ENCODE peak calls at places on chromosomes 13 and 19, in four cellular contexts. W, J, R and Q are unnamed samples.
A peak's percentile ranks its signal among the peaks of the same experiment; 100 is the strongest.

GRCh38 chr13:50574731-50575130 is 268.8 kb downstream of the DLEU7 start:
- DNase-seq in W (no peak), J (no peak), R (no peak), Q (no peak)

GRCh38 chr19:13011653-13012389 is 16.5 kb downstream of the NFIX start:
- DNase-seq in W (no peak), J (peak; percentile 63), R (no peak), Q (no peak)

GRCh38 chr13:35107535-35107934 is 165.5 kb downstream of the NBEA start:
- DNase-seq in W (no peak), J (no peak), R (no peak), Q (no peak)

GRCh38 chr19:13978306-13978705 is 26.0 kb downstream of the DCAF15 start:
- DNase-seq in W (peak; percentile 39), J (peak; percentile 99), R (no peak), Q (no peak)

GRCh38 chr13:84500016-84500415 is 617.7 kb upstream of the SLITRK1 start:
- DNase-seq in W (no peak), J (no peak), R (no peak), Q (no peak)

GRCh38 chr19:52554216-52554971 is 15.7 kb upstream of the ZNF701 start:
- DNase-seq in W (no peak), J (no peak), R (no peak), Q (no peak)

GRCh38 chr19:48315712-48316111 is 9.6 kb upstream of the EMP3 start:
- DNase-seq in W (no peak), J (no peak), R (no peak), Q (no peak)

GRCh38 chr19:40223135-40223822 is 3.2 kb downstream of the CCNP start:
- DNase-seq in W (no peak), J (peak; percentile 93), R (no peak), Q (no peak)

GRCh38 chr13:53198699-53199098 is 170.1 kb downstream of the OLFM4 start:
- DNase-seq in W (no peak), J (no peak), R (no peak), Q (no peak)

GRCh38 chr19:44848036-44848804 is 2.1 kb downstream of the NECTIN2 start:
- DNase-seq in W (peak; percentile 41), J (peak; percentile 38), R (no peak), Q (no peak)

GRCh38 chr13:51689597-51689996 is 105.3 kb downstream of the WDFY2 start:
- DNase-seq in W (peak; percentile 9), J (no peak), R (peak; percentile 94), Q (no peak)

GRCh38 chr19:39474139-39474620 is 6.5 kb upstream of the TIMM50 start:
- DNase-seq in W (peak; percentile 72), J (peak; percentile 90), R (peak; percentile 30), Q (no peak)

GRCh38 chr13:29081036-29081435 is 260.9 kb downstream of the MTUS2 start:
- DNase-seq in W (no peak), J (no peak), R (no peak), Q (peak; percentile 48)

GRCh38 chr13:37134411-37135041 is 29.1 kb upstream of the CSNK1A1L start:
- DNase-seq in W (no peak), J (no peak), R (no peak), Q (no peak)

GRCh38 chr13:19957320-19958118 is 1.0 kb upstream of the ZMYM2 start:
- DNase-seq in W (no peak), J (peak; percentile 73), R (no peak), Q (peak; percentile 60)

GRCh38 chr19:18204394-18205179 is 745 bp upstream of the RAB3A start:
- DNase-seq in W (no peak), J (peak; percentile 77), R (no peak), Q (no peak)

GRCh38 chr13:59519776-59520175 is 644.0 kb downstream of the DIAPH3 start:
- DNase-seq in W (no peak), J (no peak), R (no peak), Q (no peak)

GRCh38 chr13:42420304-42420703 is 148.4 kb downstream of the AKAP11 start:
- DNase-seq in W (no peak), J (no peak), R (no peak), Q (peak; percentile 68)

GRCh38 chr19:19232231-19232630 is 20.5 kb downstream of the NCAN start:
- DNase-seq in W (no peak), J (no peak), R (no peak), Q (no peak)

GRCh38 chr13:48769107-48769704 is 115.5 kb downstream of the CYSLTR2 start:
- DNase-seq in W (peak; percentile 78), J (peak; percentile 85), R (peak; percentile 82), Q (peak; percentile 68)

GRCh38 chr13:32125221-32125621 is 93.6 kb downstream of the FRY start:
- DNase-seq in W (no peak), J (no peak), R (no peak), Q (no peak)

GRCh38 chr19:18020212-18021067 is 12.5 kb downstream of the ARRDC2 start:
- DNase-seq in W (no peak), J (no peak), R (peak; percentile 51), Q (no peak)

DNA sequence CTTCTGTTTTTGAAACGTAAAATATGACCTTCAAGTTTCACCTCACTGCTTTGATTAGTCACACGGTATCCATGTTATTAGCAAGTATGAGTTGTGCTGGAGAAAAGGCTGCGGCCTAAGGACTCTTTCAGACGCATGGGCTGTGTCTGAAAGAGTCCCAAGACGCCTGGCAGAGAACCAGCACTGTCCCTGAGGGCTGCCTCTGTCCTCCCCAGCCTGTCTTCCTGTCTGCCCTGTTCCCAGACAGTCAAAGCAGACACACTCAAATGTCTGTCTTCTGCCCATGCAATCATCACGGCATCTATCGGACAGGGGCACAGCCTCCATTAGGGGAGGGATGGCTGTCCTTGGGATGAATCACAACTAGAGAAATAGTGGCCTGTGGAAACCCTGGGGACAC is 65.5 kb downstream of the DPY19L3 start:
- DNase-seq in W (no peak), J (no peak), R (no peak), Q (no peak)
- TF ChIP-seq SP1 in W (no peak), J (no peak), R (no peak), Q (no peak)

DNA sequence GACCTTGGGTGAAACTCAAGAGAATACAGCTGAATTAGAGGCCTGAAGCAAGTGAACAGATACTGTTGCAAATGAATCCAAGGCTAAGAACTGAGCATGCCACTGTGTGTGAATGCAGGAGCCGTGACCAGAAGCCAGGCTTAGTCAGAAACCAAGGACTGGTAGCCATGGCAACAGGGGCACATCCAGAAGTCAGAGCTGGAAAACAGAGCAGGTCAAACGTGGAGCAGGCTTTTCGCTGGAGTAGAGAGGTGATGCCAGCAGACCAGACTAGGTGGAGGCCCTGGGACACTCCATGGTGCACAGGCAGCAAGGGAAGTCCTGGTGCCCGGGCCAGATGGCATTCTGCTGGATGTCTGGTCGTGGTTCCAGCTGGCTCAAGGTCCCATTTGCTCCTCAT is 564.1 kb downstream of the PCDH9 start:
- DNase-seq in W (no peak), J (peak; percentile 14), R (no peak), Q (no peak)
- TF ChIP-seq CREM in W (no peak), J (no peak), R (no peak), Q (no peak)

DNA sequence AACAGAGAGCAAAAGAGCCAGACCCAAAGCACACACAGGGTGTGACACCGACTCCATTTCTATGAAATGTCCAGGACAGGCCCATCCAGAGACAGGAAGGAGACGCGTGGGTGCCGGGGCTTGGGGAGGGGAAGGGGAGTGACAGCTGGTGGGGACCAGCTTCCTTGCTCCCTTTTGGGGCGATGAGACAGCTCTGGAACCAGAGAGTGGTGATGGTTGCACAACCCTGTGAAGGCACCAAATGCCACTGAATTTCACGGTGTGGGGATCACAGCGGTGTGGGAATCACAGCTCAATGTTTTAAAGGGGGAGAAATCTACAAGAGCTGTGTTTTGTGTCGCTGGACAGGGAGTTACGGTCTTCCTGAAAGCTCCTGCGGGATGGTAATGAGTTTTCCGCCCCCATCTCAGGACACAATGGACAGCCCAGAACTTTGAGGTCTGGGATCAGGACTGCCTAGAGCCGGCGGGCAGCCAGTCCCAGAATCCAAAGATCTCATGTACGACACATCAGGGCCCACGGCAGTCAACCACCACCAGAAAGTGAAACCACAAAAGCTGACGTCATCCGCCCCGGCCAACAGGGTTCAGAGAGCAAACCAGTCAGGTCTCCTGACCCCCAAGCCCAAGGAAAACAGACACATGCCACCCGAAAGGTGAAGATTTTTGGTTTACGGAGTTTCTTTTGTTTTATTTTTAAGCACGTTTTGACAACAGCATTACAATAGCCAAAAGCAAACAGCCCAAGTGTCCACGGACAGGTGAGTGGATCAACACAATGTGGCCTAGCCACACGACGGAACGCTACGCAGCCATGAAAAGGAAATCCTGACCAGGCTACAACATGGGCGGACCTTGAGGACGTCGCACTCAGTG is 7.3 kb downstream of the SGTA start:
- DNase-seq in W (peak; percentile 64), J (no peak), R (peak; percentile 88), Q (no peak)
- TF ChIP-seq SP1 in W (no peak), J (no peak), R (no peak), Q (no peak)

GRCh38 chr19:8666814-8667405 is 31.7 kb downstream of the ACTL9 start:
- DNase-seq in W (no peak), J (no peak), R (no peak), Q (no peak)

GRCh38 chr19:8662263-8662662 is 31.8 kb downstream of the NFILZ start:
- DNase-seq in W (no peak), J (no peak), R (no peak), Q (no peak)

GRCh38 chr19:8664671-8665057 is 33.9 kb downstream of the ACTL9 start:
- DNase-seq in W (no peak), J (no peak), R (no peak), Q (no peak)

GRCh38 chr19:8665468-8666213 is 33.0 kb downstream of the ACTL9 start:
- DNase-seq in W (no peak), J (no peak), R (no peak), Q (no peak)

DNA sequence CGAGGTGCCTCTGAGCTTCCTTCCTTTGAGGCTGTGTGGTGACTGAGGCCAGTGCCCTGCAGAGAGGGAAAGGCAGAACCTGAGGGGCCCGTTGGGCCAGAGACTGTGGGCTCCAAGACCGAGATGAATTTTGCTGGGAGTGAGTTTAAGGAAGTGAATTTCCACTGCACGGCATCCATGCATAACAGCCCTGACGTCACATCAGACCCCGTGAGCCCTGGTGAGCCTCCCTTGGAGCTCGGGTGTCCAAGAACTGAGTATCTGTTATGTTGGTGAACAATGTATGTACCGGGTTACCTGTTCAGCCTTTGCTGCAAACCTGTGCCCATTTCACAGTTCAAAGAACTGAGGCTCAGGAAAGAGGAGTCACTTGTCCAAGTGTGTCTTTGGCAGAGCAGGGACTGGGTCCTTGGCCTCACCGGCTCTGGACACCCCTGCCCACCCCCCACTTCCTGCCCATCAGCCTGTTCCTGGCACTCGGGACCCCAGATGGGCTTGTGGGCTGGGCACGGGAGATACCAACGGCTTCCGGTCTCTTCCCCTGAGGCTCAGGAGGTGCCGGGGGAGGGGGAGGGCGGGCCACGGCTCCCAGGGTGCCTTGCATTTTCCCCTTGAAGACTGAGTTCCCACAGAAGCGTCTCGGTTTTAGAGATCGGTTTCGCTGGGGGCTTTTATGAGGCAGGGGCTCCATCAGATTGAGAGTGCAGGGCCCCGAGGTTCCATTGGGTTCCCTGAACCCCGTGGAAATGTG is 33.7 kb downstream of the NFILZ start:
- DNase-seq in W (no peak), J (no peak), R (no peak), Q (no peak)
- TF ChIP-seq CREM in W (no peak), J (no peak), R (no peak), Q (no peak)

GRCh38 chr13:47705185-47705584 is 295.9 kb downstream of the SUCLA2 start:
- DNase-seq in W (no peak), J (no peak), R (no peak), Q (no peak)
- TF ChIP-seq SP1 in W (no peak), J (no peak), R (no peak), Q (no peak)

GRCh38 chr13:25429466-25429865 is 57.7 kb downstream of the ATP8A2 start:
- DNase-seq in W (no peak), J (no peak), R (no peak), Q (no peak)
- TF ChIP-seq CREM in W (no peak), J (no peak), R (no peak), Q (no peak)